ENCODE peak calls at places on chromosome 16, in six cellular contexts. I, Y, J, F, T and A are unnamed samples.

GRCh38 chr16:81511371-81511770 is 66.8 kb downstream of the CMIP start:
- DNase-seq in I (no peak), Y (no peak), J (no peak), F (peak), T (no peak), A (no peak)

GRCh38 chr16:55539049-55539448 is 27.4 kb upstream of the CAPNS2 start:
- DNase-seq in I (no peak), Y (no peak), J (no peak), F (no peak), T (no peak), A (peak)

GRCh38 chr16:75446416-75446815 is 13.1 kb upstream of the CFDP1 start:
- DNase-seq in I (no peak), Y (no peak), J (no peak), F (no peak), T (no peak), A (no peak)

GRCh38 chr16:30527635-30528178 is 1.3 kb upstream of the ZNF768 start:
- DNase-seq in I (no peak), Y (peak), J (no peak), F (no peak), T (peak), A (no peak)

GRCh38 chr16:12255473-12255872 is 278.9 kb downstream of the SNX29 start:
- DNase-seq in I (no peak), Y (no peak), J (no peak), F (no peak), T (no peak), A (no peak)

GRCh38 chr16:54846761-54847160 is 83.9 kb upstream of the IRX5 start:
- DNase-seq in I (no peak), Y (peak), J (no peak), F (no peak), T (no peak), A (no peak)

GRCh38 chr16:87380875-87381274 is 2.7 kb downstream of the FBXO31 start:
- DNase-seq in I (no peak), Y (no peak), J (no peak), F (no peak), T (peak), A (no peak)

GRCh38 chr16:17474572-17474971 is 3.8 kb upstream of the XYLT1 start:
- DNase-seq in I (no peak), Y (no peak), J (no peak), F (no peak), T (peak), A (no peak)

GRCh38 chr16:5460701-5461100 is 363.1 kb upstream of the EEF2KMT start:
- DNase-seq in I (no peak), Y (no peak), J (no peak), F (no peak), T (no peak), A (no peak)

GRCh38 chr16:72174726-72175125 is 2.8 kb upstream of the PMFBP1 start:
- DNase-seq in I (no peak), Y (no peak), J (no peak), F (no peak), T (no peak), A (no peak)

GRCh38 chr16:85935957-85936760 is 37.2 kb downstream of the IRF8 start:
- DNase-seq in I (peak), Y (no peak), J (no peak), F (no peak), T (peak), A (no peak)

GRCh38 chr16:53689636-53690035 is 14.0 kb downstream of the RPGRIP1L start:
- DNase-seq in I (no peak), Y (no peak), J (no peak), F (no peak), T (no peak), A (no peak)

GRCh38 chr16:1959269-1960039 is at the start of gene NDUFB10:
- DNase-seq in I (peak), Y (peak), J (peak), F (peak), T (peak), A (peak)

GRCh38 chr16:69107311-69107962 is 2.0 kb downstream of the HAS3 start:
- DNase-seq in I (no peak), Y (no peak), J (peak), F (peak), T (peak), A (peak)

GRCh38 chr16:31202402-31203385 is at the start of gene PYCARD:
- DNase-seq in I (no peak), Y (peak), J (peak), F (peak), T (peak), A (peak)

GRCh38 chr16:165218-165538 is 600 bp upstream of the HBM start:
- DNase-seq in I (no peak), Y (no peak), J (no peak), F (no peak), T (peak), A (peak)

GRCh38 chr16:58940609-58941008 is 206.5 kb upstream of the GOT2 start:
- DNase-seq in I (no peak), Y (no peak), J (no peak), F (no peak), T (peak), A (no peak)

GRCh38 chr16:85202051-85202601 is 89.9 kb upstream of the CIBAR2 start:
- DNase-seq in I (no peak), Y (no peak), J (no peak), F (no peak), T (no peak), A (no peak)